ENCODE peak calls at places on chromosome 15, in six cellular contexts. M is adrenal gland, A is sigmoid colon, T is hepatocyte, Z is small intestine, B is lower lobe of right lung. R is an unnamed sample.

GRCh38 chr15:73573572-73573971 is 59.6 kb downstream of the NPTN start:
- DNase-seq in Z (peak; percentile 91), B (no peak), A (peak; percentile 90), T (peak; percentile 49), M (peak; percentile 30), R (no peak)

GRCh38 chr15:77546050-77546501 is 86.6 kb downstream of the LINGO1 start:
- DNase-seq in Z (peak; percentile 38), M (peak; percentile 80), B (no peak), T (peak; percentile 65), A (peak; percentile 27), R (no peak)

GRCh38 chr15:47719730-47720129 is 2.4 kb downstream of the SEMA6D start:
- DNase-seq in M (no peak), A (no peak), T (no peak), Z (no peak), B (no peak), R (no peak)

GRCh38 chr15:34114739-34115138 is 12.9 kb downstream of the PGBD4 start:
- DNase-seq in B (no peak), T (no peak), Z (no peak), A (no peak), M (no peak), R (no peak)

GRCh38 chr15:80695099-80695910 is at the start of gene ABHD17C:
- DNase-seq in T (peak; percentile 85), Z (peak; percentile 71), M (peak; percentile 51), B (peak; percentile 76), A (peak; percentile 72), R (peak; percentile 71)

GRCh38 chr15:80179025-80179759 is 26.4 kb downstream of the FAH start:
- DNase-seq in B (no peak), A (no peak), T (no peak), M (peak; percentile 62), Z (no peak), R (no peak)

GRCh38 chr15:35134269-35134668 is 49.2 kb upstream of the NANOGP8 start:
- DNase-seq in A (no peak), Z (no peak), B (no peak), T (no peak), M (no peak), R (no peak)

GRCh38 chr15:65084500-65085206 is 8.1 kb downstream of the KBTBD13 start:
- DNase-seq in M (no peak), B (peak; percentile 19), T (no peak), Z (peak; percentile 79), A (peak; percentile 58), R (no peak)

GRCh38 chr15:98983333-98983732 is 24.3 kb downstream of the PGPEP1L start:
- DNase-seq in T (no peak), M (peak; percentile 70), B (no peak), A (peak; percentile 74), Z (no peak), R (peak; percentile 59)

GRCh38 chr15:38531509-38531908 is 33.1 kb downstream of the RASGRP1 start:
- DNase-seq in T (no peak), M (peak; percentile 59), Z (no peak), B (no peak), A (no peak), R (no peak)

GRCh38 chr15:96144734-96145133 is 185.8 kb upstream of the NR2F2 start:
- DNase-seq in B (no peak), A (no peak), T (no peak), Z (no peak), M (no peak), R (no peak)

GRCh38 chr15:29770796-29771195 is 51.5 kb downstream of the TJP1 start:
- DNase-seq in B (no peak), Z (no peak), T (no peak), A (no peak), M (no peak), R (no peak)

GRCh38 chr15:57003418-57003817 is 85.0 kb downstream of the TCF12 start:
- DNase-seq in A (no peak), M (no peak), B (no peak), T (no peak), Z (no peak), R (no peak)

GRCh38 chr15:98626153-98626552 is 22.2 kb upstream of the IGF1R start:
- DNase-seq in Z (no peak), B (no peak), T (no peak), A (no peak), M (no peak), R (no peak)

GRCh38 chr15:22877122-22877521 is 38.7 kb downstream of the NIPA2 start:
- DNase-seq in B (no peak), A (no peak), Z (no peak), M (no peak), T (no peak), R (no peak)
- H3K36me3 ChIP-seq in B (peaks cover 99% of the 10 kb centered on the region), A (peaks cover 32% of the 10 kb centered on the region), Z (peaks cover 13% of the 10 kb centered on the region), M (no peaks in the 10 kb centered on the region), T (no peaks in the 10 kb centered on the region), R (peaks cover 37% of the 10 kb centered on the region)

DNA sequence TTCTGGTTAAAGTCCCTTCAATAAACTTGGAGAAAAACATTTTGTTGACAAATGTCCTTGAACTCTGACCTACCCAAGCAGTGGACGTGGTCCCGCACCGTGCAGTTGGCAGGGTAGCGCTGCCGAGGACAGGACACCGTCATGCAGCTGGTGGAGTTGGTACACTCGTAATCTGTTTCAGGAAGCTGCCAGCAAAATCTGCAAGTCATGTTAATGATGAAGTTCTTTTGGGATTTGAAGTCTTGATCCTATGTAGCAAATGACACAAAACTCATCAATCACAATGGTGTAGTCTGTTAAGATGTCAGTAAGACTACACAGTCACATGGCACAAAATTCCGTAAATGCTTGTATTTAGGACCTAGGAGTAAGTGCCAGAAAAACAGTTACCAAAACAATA is 5.5 kb downstream of the TM2D3 start:
- DNase-seq in M (peak; percentile 73), Z (no peak), T (no peak), A (no peak), B (no peak), R (no peak)
- H3K36me3 ChIP-seq in M (no peaks in the 10 kb centered on the region), Z (peaks cover 8% of the 10 kb centered on the region), T (peaks cover 3% of the 10 kb centered on the region), A (peaks cover 17% of the 10 kb centered on the region), B (peaks cover 80% of the 10 kb centered on the region), R (peaks cover 7% of the 10 kb centered on the region)

GRCh38 chr15:90762109-90762508 is 45.0 kb downstream of the BLM start:
- DNase-seq in M (peak; percentile 75), B (peak; percentile 87), A (peak; percentile 79), Z (no peak), T (peak; percentile 50), R (no peak)

GRCh38 chr15:90761629-90762028 is 44.5 kb downstream of the BLM start:
- DNase-seq in Z (no peak), T (no peak), M (no peak), A (no peak), B (no peak), R (no peak)

GRCh38 chr15:90757461-90757860 is 40.3 kb downstream of the BLM start:
- DNase-seq in M (no peak), A (no peak), Z (no peak), B (no peak), T (no peak), R (no peak)

GRCh38 chr15:90763700-90764099 is 46.6 kb downstream of the BLM start:
- DNase-seq in T (no peak), A (no peak), M (no peak), B (no peak), Z (no peak), R (no peak)

GRCh38 chr15:90760661-90761232 is 43.6 kb downstream of the BLM start:
- DNase-seq in Z (no peak), A (no peak), B (no peak), T (no peak), M (no peak), R (no peak)
- H3K36me3 ChIP-seq in Z (no peaks in the 10 kb centered on the region), A (no peaks in the 10 kb centered on the region), B (no peaks in the 10 kb centered on the region), T (no peaks in the 10 kb centered on the region), M (no peaks in the 10 kb centered on the region), R (no peaks in the 10 kb centered on the region)

DNA sequence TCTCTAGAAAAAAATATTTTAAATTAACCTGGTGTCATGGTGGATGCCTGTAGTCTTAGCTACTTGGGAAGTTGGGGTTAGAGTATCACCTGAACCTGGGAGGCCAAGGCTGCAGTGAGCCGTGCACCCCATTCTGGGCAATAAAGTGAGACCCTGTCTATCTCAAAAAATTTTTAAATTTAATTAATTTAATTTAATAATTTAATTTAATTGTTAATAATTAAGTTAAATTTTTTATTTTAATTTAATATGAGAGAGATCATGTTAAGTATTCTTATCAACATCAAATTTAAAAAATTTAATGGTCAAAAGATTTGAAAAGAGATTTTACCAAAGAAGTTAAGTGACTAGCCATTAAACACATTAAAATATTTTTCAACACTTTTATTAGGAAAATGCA is 40.8 kb upstream of the FOXB1 start:
- DNase-seq in M (no peak), A (no peak), T (no peak), B (no peak), Z (no peak), R (no peak)
- H3K36me3 ChIP-seq in M (no peaks in the 10 kb centered on the region), A (no peaks in the 10 kb centered on the region), T (no peaks in the 10 kb centered on the region), B (no peaks in the 10 kb centered on the region), Z (no peaks in the 10 kb centered on the region), R (no peaks in the 10 kb centered on the region)

DNA sequence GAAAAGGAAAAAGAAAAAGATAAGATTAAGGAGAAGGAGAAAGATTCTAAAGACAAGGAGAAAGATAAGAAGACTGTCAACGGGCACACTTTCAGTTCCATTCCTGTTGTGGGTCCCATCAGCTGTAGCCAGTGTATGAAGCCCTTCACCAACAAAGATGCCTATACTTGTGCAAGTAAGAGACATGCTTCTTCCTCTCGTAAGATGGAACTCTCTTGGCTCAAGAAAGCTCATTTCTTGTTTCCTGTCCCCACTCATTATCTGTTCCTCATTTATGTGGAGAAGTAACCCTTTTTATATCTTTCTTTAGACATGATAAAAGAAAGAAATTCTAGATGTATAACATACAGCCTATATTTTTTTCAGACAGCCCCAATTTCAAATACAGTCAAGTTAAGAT is 101.4 kb downstream of the KLHL25 start:
- DNase-seq in B (no peak), A (no peak), M (no peak), Z (no peak), T (no peak), R (no peak)
- H3K36me3 ChIP-seq in B (peaks cover 77% of the 10 kb centered on the region), A (peaks cover 10% of the 10 kb centered on the region), M (no peaks in the 10 kb centered on the region), Z (peaks cover 14% of the 10 kb centered on the region), T (peaks cover 7% of the 10 kb centered on the region), R (peaks cover 15% of the 10 kb centered on the region)

R was measured in body of pancreas.